ENCODE peak calls at places on chromosomes 6 and 20, in four cellular contexts. One of them, this sample, is unnamed.

GRCh38 chr6:136927313-136927712 is 5.2 kb downstream of the SLC35D3 start:
- DNase-seq in retinal pigment epithelial cell: no peak
- DNase-seq in dorsolateral prefrontal cortex: no peak
- DNase-seq in astrocyte of the cerebellum: no peak
- DNase-seq in this sample: no peak

GRCh38 chr6:41449399-41450245 is 96.6 kb upstream of the FOXP4 start:
- DNase-seq in retinal pigment epithelial cell: no peak
- DNase-seq in dorsolateral prefrontal cortex: no peak
- DNase-seq in astrocyte of the cerebellum: no peak
- DNase-seq in this sample: no peak

GRCh38 chr20:60431349-60431748 is 473.1 kb downstream of the CDH26 start:
- DNase-seq in retinal pigment epithelial cell: no peak
- DNase-seq in dorsolateral prefrontal cortex: no peak
- DNase-seq in astrocyte of the cerebellum: no peak
- DNase-seq in this sample: no peak

GRCh38 chr20:10660661-10661060 is 13.1 kb downstream of the JAG1 start:
- DNase-seq in retinal pigment epithelial cell: no peak
- DNase-seq in dorsolateral prefrontal cortex: no peak
- DNase-seq in astrocyte of the cerebellum: no peak
- DNase-seq in this sample: no peak

GRCh38 chr6:127737009-127737486 is 160.1 kb downstream of the C6orf58 start:
- DNase-seq in retinal pigment epithelial cell: peak
- DNase-seq in dorsolateral prefrontal cortex: peak
- DNase-seq in astrocyte of the cerebellum: peak
- DNase-seq in this sample: peak

GRCh38 chr20:4326194-4327065 is 311.1 kb upstream of the RNF24 start:
- DNase-seq in retinal pigment epithelial cell: no peak
- DNase-seq in dorsolateral prefrontal cortex: no peak
- DNase-seq in astrocyte of the cerebellum: no peak
- DNase-seq in this sample: no peak

GRCh38 chr20:50189681-50190250 is 864 bp upstream of the CEBPB start:
- DNase-seq in retinal pigment epithelial cell: no peak
- DNase-seq in dorsolateral prefrontal cortex: no peak
- DNase-seq in astrocyte of the cerebellum: no peak
- DNase-seq in this sample: no peak

GRCh38 chr6:32128751-32129296 is 778 bp upstream of the ATF6B start:
- DNase-seq in retinal pigment epithelial cell: no peak
- DNase-seq in dorsolateral prefrontal cortex: no peak
- DNase-seq in astrocyte of the cerebellum: no peak
- DNase-seq in this sample: no peak

GRCh38 chr20:24100370-24101011 is 111.9 kb upstream of the GGTLC1 start:
- DNase-seq in retinal pigment epithelial cell: no peak
- DNase-seq in dorsolateral prefrontal cortex: peak
- DNase-seq in astrocyte of the cerebellum: peak
- DNase-seq in this sample: peak

GRCh38 chr6:4883298-4883697 is 107.1 kb downstream of the CDYL start:
- DNase-seq in retinal pigment epithelial cell: no peak
- DNase-seq in dorsolateral prefrontal cortex: no peak
- DNase-seq in astrocyte of the cerebellum: no peak
- DNase-seq in this sample: no peak

GRCh38 chr20:58852559-58853271 is at the start of gene GNAS:
- DNase-seq in retinal pigment epithelial cell: no peak
- DNase-seq in dorsolateral prefrontal cortex: peak
- DNase-seq in astrocyte of the cerebellum: peak
- DNase-seq in this sample: no peak

GRCh38 chr20:59195316-59195993 is 31.8 kb downstream of the ZNF831 start:
- DNase-seq in retinal pigment epithelial cell: no peak
- DNase-seq in dorsolateral prefrontal cortex: no peak
- DNase-seq in astrocyte of the cerebellum: no peak
- DNase-seq in this sample: no peak

GRCh38 chr6:12570461-12571030 is 146.0 kb upstream of the PHACTR1 start:
- DNase-seq in retinal pigment epithelial cell: peak
- DNase-seq in dorsolateral prefrontal cortex: no peak
- DNase-seq in astrocyte of the cerebellum: peak
- DNase-seq in this sample: no peak

GRCh38 chr20:23476015-23476754 is 14.7 kb upstream of the CST8 start:
- DNase-seq in retinal pigment epithelial cell: no peak
- DNase-seq in dorsolateral prefrontal cortex: no peak
- DNase-seq in astrocyte of the cerebellum: no peak
- DNase-seq in this sample: no peak

GRCh38 chr6:108844632-108845031 is 3.6 kb upstream of the ARMC2 start:
- DNase-seq in retinal pigment epithelial cell: no peak
- DNase-seq in dorsolateral prefrontal cortex: no peak
- DNase-seq in astrocyte of the cerebellum: no peak
- DNase-seq in this sample: no peak

GRCh38 chr6:137571854-137572253 is 77.7 kb upstream of the OLIG3 start:
- DNase-seq in retinal pigment epithelial cell: no peak
- DNase-seq in dorsolateral prefrontal cortex: no peak
- DNase-seq in astrocyte of the cerebellum: peak
- DNase-seq in this sample: no peak

GRCh38 chr6:32182617-32183016 is 1.4 kb downstream of the AGER start:
- DNase-seq in retinal pigment epithelial cell: no peak
- DNase-seq in dorsolateral prefrontal cortex: no peak
- DNase-seq in astrocyte of the cerebellum: no peak
- DNase-seq in this sample: no peak

DNA sequence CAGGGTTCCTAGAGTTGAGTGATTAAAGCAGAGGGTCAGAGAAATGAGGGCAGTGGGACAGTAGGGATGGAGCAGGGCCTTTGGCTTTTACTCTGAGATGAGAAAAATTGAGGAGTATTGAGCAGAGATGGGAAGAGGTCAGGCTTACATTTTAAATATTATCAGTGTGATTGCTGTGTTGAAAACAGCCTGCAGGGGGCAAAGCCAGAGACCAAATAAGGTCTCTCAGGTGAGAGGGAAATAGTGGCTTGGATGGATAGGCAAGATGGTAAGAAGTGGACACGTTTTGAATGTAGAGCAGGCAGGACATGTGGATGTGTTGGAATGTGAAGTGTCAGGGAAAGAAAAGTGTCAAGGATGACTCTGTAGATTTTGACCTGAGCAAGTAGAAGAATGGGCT is 105.0 kb upstream of the MAP3K7 start:
- DNase-seq in retinal pigment epithelial cell: no peak
- DNase-seq in dorsolateral prefrontal cortex: no peak
- DNase-seq in astrocyte of the cerebellum: no peak
- DNase-seq in this sample: no peak
- TF ChIP-seq CTCF in retinal pigment epithelial cell: peak
- TF ChIP-seq CTCF in dorsolateral prefrontal cortex: no peak
- TF ChIP-seq CTCF in astrocyte of the cerebellum: peak
- TF ChIP-seq CTCF in this sample: peak

DNA sequence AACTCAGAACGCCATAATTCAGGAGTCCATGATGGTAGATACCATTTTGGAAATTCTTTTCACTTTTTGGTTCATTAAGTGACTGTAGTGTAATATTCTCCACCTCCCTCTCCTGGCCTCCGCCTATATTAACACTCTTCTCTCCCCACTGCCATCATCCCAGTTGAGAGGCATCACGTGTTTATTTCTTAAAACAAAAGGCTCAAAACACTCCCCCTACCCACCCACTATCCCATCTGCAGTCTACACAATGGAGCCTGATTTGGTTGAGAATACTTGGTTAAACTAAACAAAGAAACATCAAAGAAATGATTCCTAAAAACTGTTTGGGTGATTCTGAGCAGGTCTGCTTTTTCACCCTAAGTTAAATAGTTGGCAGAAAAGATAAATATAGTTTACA is 5.8 kb downstream of the TFAP2B start:
- DNase-seq in retinal pigment epithelial cell: no peak
- DNase-seq in dorsolateral prefrontal cortex: no peak
- DNase-seq in astrocyte of the cerebellum: no peak
- DNase-seq in this sample: no peak
- TF ChIP-seq CTCF in retinal pigment epithelial cell: no peak
- TF ChIP-seq CTCF in dorsolateral prefrontal cortex: no peak
- TF ChIP-seq CTCF in astrocyte of the cerebellum: no peak
- TF ChIP-seq CTCF in this sample: no peak

GRCh38 chr6:38773338-38773737 is 58.2 kb downstream of the DNAH8 start:
- DNase-seq in retinal pigment epithelial cell: no peak
- DNase-seq in dorsolateral prefrontal cortex: no peak
- DNase-seq in astrocyte of the cerebellum: no peak
- DNase-seq in this sample: no peak
- TF ChIP-seq CTCF in retinal pigment epithelial cell: peak
- TF ChIP-seq CTCF in dorsolateral prefrontal cortex: no peak
- TF ChIP-seq CTCF in astrocyte of the cerebellum: peak
- TF ChIP-seq CTCF in this sample: peak

GRCh38 chr6:82273295-82273694 is 25.8 kb upstream of the IBTK start:
- DNase-seq in retinal pigment epithelial cell: no peak
- DNase-seq in dorsolateral prefrontal cortex: no peak
- DNase-seq in astrocyte of the cerebellum: no peak
- DNase-seq in this sample: no peak

GRCh38 chr6:82275686-82276085 is 28.1 kb upstream of the IBTK start:
- DNase-seq in retinal pigment epithelial cell: no peak
- DNase-seq in dorsolateral prefrontal cortex: no peak
- DNase-seq in astrocyte of the cerebellum: no peak
- DNase-seq in this sample: no peak

GRCh38 chr6:82268301-82268846 is 20.8 kb upstream of the IBTK start:
- DNase-seq in retinal pigment epithelial cell: no peak
- DNase-seq in dorsolateral prefrontal cortex: no peak
- DNase-seq in astrocyte of the cerebellum: no peak
- DNase-seq in this sample: no peak

DNA sequence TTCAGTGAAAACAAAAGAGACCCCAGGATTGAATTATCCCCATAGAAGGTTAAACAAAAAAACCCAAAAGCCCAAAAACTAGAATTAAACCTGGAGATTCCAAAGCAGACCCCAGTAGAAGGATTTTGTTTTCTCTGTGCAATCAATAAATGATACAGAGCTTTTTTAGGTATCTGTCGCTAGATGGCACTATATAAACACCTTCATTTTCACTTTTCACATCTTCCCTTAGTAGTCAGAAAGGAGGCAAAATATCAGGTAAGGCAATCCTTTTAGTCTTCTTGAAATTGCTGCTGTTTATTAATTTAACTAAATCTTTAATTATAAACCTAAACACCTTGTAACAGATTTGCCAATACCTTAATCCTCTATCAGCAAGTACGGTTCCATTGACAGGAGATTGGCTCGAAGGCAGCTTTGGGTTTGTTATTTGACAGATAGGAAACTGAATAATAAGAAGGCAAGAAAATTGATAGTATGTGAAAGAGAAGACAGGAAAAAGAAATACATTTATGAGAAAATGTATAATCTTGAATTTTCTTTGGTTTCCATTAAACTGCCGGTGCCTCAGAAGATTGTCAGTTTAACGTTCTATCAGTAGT is 23.3 kb upstream of the IBTK start:
- DNase-seq in retinal pigment epithelial cell: no peak
- DNase-seq in dorsolateral prefrontal cortex: no peak
- DNase-seq in astrocyte of the cerebellum: no peak
- DNase-seq in this sample: no peak
- TF ChIP-seq CTCF in retinal pigment epithelial cell: peak
- TF ChIP-seq CTCF in dorsolateral prefrontal cortex: peak
- TF ChIP-seq CTCF in astrocyte of the cerebellum: peak
- TF ChIP-seq CTCF in this sample: peak

DNA sequence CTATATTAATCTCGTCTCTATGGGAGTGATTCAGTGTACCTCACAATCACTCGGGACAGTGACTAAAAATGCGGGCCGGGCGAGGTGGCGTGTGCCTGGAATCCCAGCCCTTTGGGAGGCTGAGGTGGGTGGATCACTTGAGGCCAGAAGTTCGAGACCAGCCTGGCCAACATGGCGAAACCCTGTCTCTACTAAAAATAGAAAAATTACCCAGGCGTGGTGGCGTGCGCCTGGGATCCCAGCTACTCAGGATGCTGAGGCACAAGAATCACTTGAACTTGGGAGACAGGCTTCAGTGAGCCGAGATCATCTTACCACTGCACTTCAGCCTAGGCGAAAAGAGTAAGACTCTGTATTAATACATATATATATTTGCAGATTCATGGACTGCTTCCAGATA is 17.4 kb downstream of the POPDC3 start:
- DNase-seq in retinal pigment epithelial cell: no peak
- DNase-seq in dorsolateral prefrontal cortex: no peak
- DNase-seq in astrocyte of the cerebellum: no peak
- DNase-seq in this sample: no peak
- TF ChIP-seq CTCF in retinal pigment epithelial cell: no peak
- TF ChIP-seq CTCF in dorsolateral prefrontal cortex: no peak
- TF ChIP-seq CTCF in astrocyte of the cerebellum: no peak
- TF ChIP-seq CTCF in this sample: no peak